ENCODE peak calls at places on chromosome X, in ten cellular contexts. R, K, E, H, J, C, D, A, Z and X are unnamed samples.
A peak's percentile ranks its signal among the peaks of the same experiment; 100 is the strongest.

GRCh38 chrX:51834076-51834475 is 59.3 kb upstream of the MAGED1 start:
- DNase-seq in E (no peak), K (no peak), D (no peak), R (no peak), H (no peak), J (no peak), C (no peak), Z (no peak), A (no peak), X (no peak)

GRCh38 chrX:10926906-10927305 is 184.2 kb upstream of the HCCS start:
- DNase-seq in R (no peak), E (no peak), K (no peak), H (no peak), Z (no peak), A (no peak), D (peak; percentile 50), J (no peak), C (no peak), X (no peak)

GRCh38 chrX:40098264-40099045 is 697 bp upstream of the BCOR start:
- DNase-seq in D (peak; percentile 67), H (peak; percentile 76), E (no peak), K (peak; percentile 64), J (peak; percentile 56), A (no peak), C (peak; percentile 90), R (peak; percentile 59), Z (peak; percentile 51), X (peak; percentile 52)

GRCh38 chrX:17206584-17206983 is 168.4 kb upstream of the NHS start:
- DNase-seq in D (no peak), K (no peak), H (no peak), Z (no peak), E (no peak), J (no peak), A (no peak), R (no peak), C (no peak), X (no peak)

GRCh38 chrX:65726708-65727107 is 59.3 kb downstream of the MSN start:
- DNase-seq in D (no peak), K (no peak), C (no peak), A (no peak), J (no peak), E (no peak), H (no peak), Z (no peak), R (no peak), X (no peak)

GRCh38 chrX:40646489-40647306 is 663 bp downstream of the CXorf38 start:
- DNase-seq in J (peak; percentile 8), E (peak; percentile 13), K (peak; percentile 62), A (no peak), C (peak; percentile 87), H (peak; percentile 3), R (peak; percentile 52), D (peak; percentile 54), Z (no peak), X (peak; percentile 10)

GRCh38 chrX:133638285-133638684 is 223.0 kb upstream of the GPC4 start:
- DNase-seq in K (no peak), Z (no peak), E (no peak), A (peak; percentile 45), J (no peak), H (peak; percentile 14), D (no peak), C (no peak), R (no peak), X (no peak)

GRCh38 chrX:110588164-110588563 is 207.5 kb downstream of the CHRDL1 start:
- DNase-seq in C (no peak), K (no peak), H (no peak), D (no peak), R (no peak), Z (peak; percentile 5), A (no peak), E (no peak), J (no peak), X (no peak)

GRCh38 chrX:41759817-41760216 is 35.8 kb downstream of the GPR82 start:
- DNase-seq in A (no peak), J (peak; percentile 2), E (peak; percentile 2), R (peak; percentile 20), K (peak; percentile 14), C (no peak), Z (no peak), D (peak; percentile 29), H (no peak), X (no peak)

GRCh38 chrX:132187451-132187850 is 31.8 kb downstream of the RAP2C start:
- DNase-seq in K (no peak), Z (no peak), R (no peak), H (no peak), E (no peak), J (no peak), C (no peak), A (no peak), D (no peak), X (no peak)

GRCh38 chrX:15738686-15739016 is 581 bp downstream of the CA5B start:
- DNase-seq in Z (no peak), H (no peak), A (no peak), E (no peak), C (no peak), R (peak; percentile 19), J (no peak), K (no peak), D (no peak), X (no peak)

GRCh38 chrX:73930300-73930699 is 367.3 kb downstream of the CHIC1 start:
- DNase-seq in Z (no peak), E (peak; percentile 51), C (no peak), K (no peak), A (no peak), H (no peak), D (no peak), J (no peak), R (no peak), X (peak; percentile 31)